ENCODE peak calls at places on chromosome 19, in five cellular contexts. Y is globus pallidus, Q is small intestine, X is heart left ventricle, I is mucosa of descending colon. N is an unnamed sample.

GRCh38 chr19:38389101-38389925 is 816 bp downstream of the SPRED3 start:
- DNase-seq in Y (no peak), X (no peak), Q (no peak), I (peak; percentile 12), N (no peak)

GRCh38 chr19:1365964-1366695 is 17.6 kb upstream of the NDUFS7 start:
- DNase-seq in I (no peak), Q (no peak), X (no peak), Y (no peak), N (no peak)

GRCh38 chr19:16224266-16225045 is 26.7 kb downstream of the AP1M1 start:
- DNase-seq in I (no peak), X (no peak), Y (no peak), Q (no peak), N (no peak)

GRCh38 chr19:4037301-4037949 is 29.3 kb downstream of the ZBTB7A start:
- DNase-seq in X (no peak), Q (no peak), Y (no peak), I (no peak), N (no peak)

GRCh38 chr19:17405250-17406038 is at the start of gene BST2:
- DNase-seq in Q (peak; percentile 83), Y (peak; percentile 68), X (peak; percentile 75), I (peak; percentile 57), N (peak; percentile 40)

GRCh38 chr19:44552324-44552723 is 22.8 kb upstream of the CEACAM20 start:
- DNase-seq in I (peak; percentile 43), Q (peak; percentile 57), Y (no peak), X (no peak), N (no peak)

GRCh38 chr19:38229585-38230073 is 5.6 kb upstream of the DPF1 start:
- DNase-seq in I (peak; percentile 43), X (peak; percentile 71), Y (peak; percentile 94), Q (peak; percentile 37), N (peak; percentile 31)

GRCh38 chr19:17244618-17245534 is 843 bp downstream of the NR2F6 start:
- DNase-seq in X (peak; percentile 59), I (no peak), Q (no peak), Y (no peak), N (peak; percentile 54)

GRCh38 chr19:40279120-40279551 is 6.0 kb downstream of the AKT2 start:
- DNase-seq in Q (no peak), I (peak; percentile 32), X (peak; percentile 81), Y (peak; percentile 58), N (no peak)

GRCh38 chr19:1856698-1857603 is 6.4 kb downstream of the KLF16 start:
- DNase-seq in Q (peak; percentile 96), Y (no peak), I (peak; percentile 96), X (peak; percentile 87), N (peak; percentile 50)

GRCh38 chr19:32652893-32653625 is 21.9 kb downstream of the ANKRD27 start:
- DNase-seq in I (peak; percentile 64), Q (peak; percentile 76), X (peak; percentile 78), Y (peak; percentile 23), N (peak; percentile 16)

GRCh38 chr19:344625-345319 is at the start of gene MIER2:
- DNase-seq in Q (peak; percentile 69), I (peak; percentile 86), Y (peak; percentile 67), X (peak; percentile 89), N (peak; percentile 74)

GRCh38 chr19:54100560-54100959 is at the start of gene OSCAR:
- DNase-seq in X (no peak), Y (peak; percentile 35), I (no peak), Q (no peak), N (no peak)

GRCh38 chr19:58440556-58440955 is 603 bp upstream of the ZNF132 start:
- DNase-seq in X (no peak), Y (no peak), Q (no peak), I (no peak), N (no peak)

GRCh38 chr19:8065489-8066261 is 13.1 kb downstream of the CCL25 start:
- DNase-seq in Y (no peak), X (no peak), I (no peak), Q (peak; percentile 32), N (no peak)

GRCh38 chr19:40165362-40165937 is 25.8 kb upstream of the MAP3K10 start:
- DNase-seq in X (peak; percentile 44), Y (peak; percentile 25), I (peak; percentile 65), Q (peak; percentile 27), N (no peak)

GRCh38 chr19:1465191-1466016 is 13.6 kb downstream of the C19orf25 start:
- DNase-seq in Q (peak; percentile 81), Y (no peak), X (peak; percentile 39), I (peak; percentile 70), N (peak; percentile 41)

GRCh38 chr19:17932485-17933338 is at the start of gene CCDC124:
- DNase-seq in Y (peak; percentile 86), Q (peak; percentile 92), X (peak; percentile 91), I (peak; percentile 94), N (peak; percentile 87)

GRCh38 chr19:43934055-43934984 is 762 bp downstream of the ZNF45 start:
- DNase-seq in Q (peak; percentile 1), I (peak; percentile 3), X (no peak), Y (no peak), N (no peak)

GRCh38 chr19:55066107-55066709 is 3.3 kb upstream of the RDH13 start:
- DNase-seq in X (no peak), Q (no peak), Y (no peak), I (no peak), N (no peak)